ENCODE peak calls at places on chromosomes 12 and 14, in six cellular contexts. O is MCF 10A, U is cardiac muscle cell, J is psoas muscle, I is neural progenitor cell, L is fibroblast of mammary gland. W is an unnamed sample.

GRCh38 chr14:59788176-59788575 is 82.4 kb downstream of the RTN1 start:
- DNase-seq in O (no peak), U (no peak), J (no peak), I (no peak), L (no peak), W (no peak)

GRCh38 chr14:92993302-92993701 is 70.4 kb downstream of the CHGA start:
- DNase-seq in O (no peak), U (no peak), J (no peak), I (no peak), L (no peak), W (no peak)

GRCh38 chr14:20429801-20430669 is 5.9 kb downstream of the KLHL33 start:
- DNase-seq in O (no peak), U (no peak), J (no peak), I (no peak), L (no peak), W (no peak)

GRCh38 chr12:102961488-102961801 is 4.0 kb downstream of the ASCL1 start:
- DNase-seq in O (no peak), U (no peak), J (no peak), I (no peak), L (no peak), W (no peak)

GRCh38 chr12:116667752-116668151 is 70.1 kb downstream of the SPRING1 start:
- DNase-seq in O (no peak), U (no peak), J (no peak), I (no peak), L (no peak), W (no peak)

GRCh38 chr12:94644141-94644575 is 6.2 kb downstream of the TMCC3 start:
- DNase-seq in O (peak), U (no peak), J (peak), I (no peak), L (peak), W (peak)

GRCh38 chr12:25054783-25055144 is 105.9 kb upstream of the BCAT1 start:
- DNase-seq in O (peak), U (no peak), J (no peak), I (no peak), L (no peak), W (peak)

GRCh38 chr12:40697566-40698257 is 5.5 kb downstream of the CNTN1 start:
- DNase-seq in O (peak), U (no peak), J (no peak), I (no peak), L (peak), W (peak)

GRCh38 chr14:30692669-30693068 is 70.5 kb downstream of the SCFD1 start:
- DNase-seq in O (no peak), U (no peak), J (no peak), I (no peak), L (no peak), W (no peak)

GRCh38 chr12:69744109-69744508 is 5.4 kb downstream of the RAB3IP start:
- DNase-seq in O (no peak), U (no peak), J (no peak), I (no peak), L (no peak), W (no peak)

GRCh38 chr12:69739287-69740191 is 879 bp downstream of the RAB3IP start:
- DNase-seq in O (peak), U (peak), J (peak), I (peak), L (peak), W (peak)

GRCh38 chr12:69733638-69734037 is 5.0 kb upstream of the RAB3IP start:
- DNase-seq in O (no peak), U (no peak), J (no peak), I (no peak), L (no peak), W (no peak)

DNA sequence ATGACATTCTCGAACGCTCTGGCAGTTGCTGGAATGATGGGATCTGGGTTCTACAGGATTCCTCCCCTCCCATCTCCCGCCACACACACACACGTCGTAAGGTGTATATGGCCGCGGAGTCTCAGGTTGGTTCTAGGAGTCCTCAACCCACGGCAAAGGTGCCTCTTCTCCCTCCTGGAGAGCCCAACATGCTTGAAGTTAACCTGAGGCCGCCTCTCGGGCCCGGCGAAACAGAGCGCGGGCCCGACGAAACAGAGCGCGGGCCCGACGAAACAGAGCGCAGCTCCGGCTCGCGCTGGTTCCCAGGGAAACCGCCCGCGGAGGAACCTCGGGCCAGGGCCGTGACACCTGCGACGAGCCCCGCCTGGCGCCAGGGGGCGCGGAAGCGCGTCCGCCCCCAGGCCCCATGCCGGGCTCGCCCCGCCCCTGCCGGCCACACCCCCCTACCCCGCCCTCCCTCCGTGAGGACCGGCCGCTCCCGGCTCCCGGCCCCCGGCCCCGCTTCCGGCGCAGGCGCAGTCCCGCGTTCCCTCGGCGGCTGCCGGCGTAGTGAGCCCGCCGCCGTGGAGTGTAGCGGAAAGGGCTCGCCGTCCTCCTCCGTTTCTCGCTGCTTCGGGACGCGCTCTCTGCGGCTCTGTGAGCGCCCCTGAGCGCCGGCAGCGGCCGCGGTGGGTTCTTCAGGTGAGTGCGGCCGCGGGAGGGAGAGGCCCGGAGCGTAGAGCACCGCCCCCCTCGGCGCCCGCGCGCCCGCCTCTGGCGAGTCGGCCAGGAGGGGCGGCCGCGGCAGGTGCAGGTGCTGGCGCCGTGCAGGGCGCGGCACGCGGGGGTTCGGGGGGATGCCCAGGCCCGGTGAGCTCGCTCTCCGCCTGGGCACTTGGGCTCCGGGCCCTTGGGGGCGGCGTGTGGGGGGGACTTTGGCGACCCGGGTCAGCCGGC is at the start of gene RAB3IP:
- DNase-seq in O (peak), U (peak), J (peak), I (peak), L (peak), W (peak)
- TF ChIP-seq CTCF in O (peak), U (peak), J (peak), I (peak), L (no peak), W (peak)

DNA sequence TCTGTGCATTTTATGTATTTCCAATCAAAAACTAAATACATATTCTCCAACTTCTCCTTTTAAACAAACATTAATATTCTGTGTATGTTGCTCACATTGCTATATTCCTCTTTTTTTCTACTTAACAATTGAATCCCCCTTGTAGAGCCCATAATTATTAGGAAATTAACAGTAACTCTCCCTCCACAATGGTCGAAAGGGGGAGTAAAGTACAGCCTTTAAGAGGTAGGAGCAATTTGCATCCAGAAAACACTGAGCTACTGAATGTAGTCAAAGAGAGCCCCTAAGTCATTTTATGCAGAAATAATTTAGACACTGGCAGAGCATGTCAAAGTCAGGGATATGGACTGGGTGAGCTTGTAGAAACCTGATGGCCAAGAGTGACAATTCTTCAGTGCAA is 57.2 kb upstream of the SCN8A start:
- DNase-seq in O (no peak), U (peak), J (no peak), I (no peak), L (peak), W (no peak)
- TF ChIP-seq CTCF in O (no peak), U (peak), J (no peak), I (peak), L (peak), W (no peak)

GRCh38 chr14:98994571-98994970 is 277.4 kb downstream of the BCL11B start:
- DNase-seq in O (no peak), U (no peak), J (no peak), I (no peak), L (no peak), W (no peak)

GRCh38 chr14:98997526-98998205 is 274.3 kb downstream of the BCL11B start:
- DNase-seq in O (no peak), U (no peak), J (no peak), I (no peak), L (no peak), W (no peak)

GRCh38 chr14:98999345-98999744 is 272.7 kb downstream of the BCL11B start:
- DNase-seq in O (no peak), U (no peak), J (no peak), I (no peak), L (no peak), W (no peak)

DNA sequence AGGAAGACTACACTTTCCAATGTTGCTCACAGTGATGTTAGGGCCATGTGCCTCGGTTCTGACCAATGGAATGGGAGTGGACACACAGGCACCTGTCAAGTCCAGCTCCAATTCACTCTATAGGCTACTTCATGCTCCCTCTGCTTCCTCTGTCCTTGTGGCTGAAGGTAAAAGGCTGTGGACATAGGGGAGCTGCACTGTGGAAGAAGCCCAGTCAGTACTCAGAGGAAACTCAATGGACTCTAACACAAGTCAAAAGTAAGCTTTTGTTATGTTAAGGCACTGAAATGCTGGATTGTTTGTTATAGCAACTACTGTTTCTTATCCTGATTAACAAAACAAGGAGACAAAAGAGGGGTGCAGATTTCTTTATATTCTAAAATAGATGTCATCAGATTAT is 278.2 kb downstream of the BCL11B start:
- DNase-seq in O (no peak), U (no peak), J (no peak), I (no peak), L (no peak), W (no peak)
- TF ChIP-seq CTCF in O (no peak), U (no peak), J (no peak), I (no peak), L (no peak), W (no peak)

GRCh38 chr12:98332626-98333025 is 182.8 kb upstream of the TMPO start:
- DNase-seq in O (peak), U (no peak), J (no peak), I (no peak), L (no peak), W (no peak)
- TF ChIP-seq CTCF in O (no peak), U (no peak), J (no peak), I (no peak), L (no peak), W (no peak)

W was measured in epithelial cell of esophagus.